ENCODE peak calls at places on chromosomes 3 and 15, in nine cellular contexts. K is ELR; V is thyroid gland; B is naive thymus-derived CD8-positive, alpha-beta T cell; J is activated effector memory CD4-positive, alpha-beta T cell treated with Interleukin-2 at 50 U/mL for 16 hours; R is CD8-positive, alpha-beta T cell; S is NCI-H226; F is HT-29; T is NCI-H2081. X is an unnamed sample.

GRCh38 chr15:39804026-39804425 is 21.4 kb upstream of the FSIP1 start:
- DNase-seq in V (no peak), S (peak), R (no peak), T (no peak), F (no peak), B (no peak), J (no peak), K (no peak), X (no peak)

GRCh38 chr3:73563896-73564582 is 60.7 kb downstream of the PDZRN3 start:
- DNase-seq in F (no peak), B (no peak), S (no peak), R (no peak), V (no peak), T (no peak), K (no peak), J (no peak), X (no peak)

GRCh38 chr3:196621581-196621980 is 17.9 kb upstream of the NRROS start:
- DNase-seq in V (no peak), B (no peak), S (no peak), K (no peak), T (no peak), R (no peak), F (no peak), J (no peak), X (no peak)

GRCh38 chr3:69370156-69370944 is 15.5 kb downstream of the FRMD4B start:
- DNase-seq in S (no peak), V (peak), T (no peak), J (peak), B (no peak), R (no peak), K (no peak), F (peak), X (no peak)

GRCh38 chr3:102225407-102226132 is 209.2 kb upstream of the ZPLD1 start:
- DNase-seq in V (no peak), B (peak), R (no peak), T (peak), S (peak), F (peak), J (no peak), K (peak), X (peak)

GRCh38 chr3:14216257-14217048 is 37.8 kb downstream of the LSM3 start:
- DNase-seq in R (peak), S (no peak), T (no peak), F (no peak), K (no peak), V (no peak), J (peak), B (peak), X (peak)

GRCh38 chr3:148269816-148270215 is 427.9 kb upstream of the AGTR1 start:
- DNase-seq in S (no peak), K (peak), T (no peak), V (no peak), F (no peak), J (no peak), B (no peak), R (no peak), X (no peak)

GRCh38 chr15:101063891-101064794 is 145.0 kb downstream of the LRRK1 start:
- DNase-seq in B (no peak), S (no peak), F (no peak), J (no peak), T (no peak), R (no peak), V (peak), K (no peak), X (no peak)

GRCh38 chr3:93969443-93969842 is 4.3 kb downstream of the PROS1 start:
- DNase-seq in J (no peak), V (no peak), T (no peak), R (no peak), F (no peak), B (no peak), S (no peak), K (peak), X (no peak)

GRCh38 chr3:192130534-192131132 is 596.7 kb downstream of the FGF12 start:
- DNase-seq in V (peak), T (peak), K (peak), S (peak), R (no peak), J (no peak), F (peak), B (no peak), X (no peak)

GRCh38 chr3:182948305-182948704 is 32.0 kb downstream of the DCUN1D1 start:
- DNase-seq in B (no peak), F (no peak), T (no peak), J (no peak), S (no peak), V (no peak), R (no peak), K (no peak), X (no peak)

GRCh38 chr3:187798531-187799520 is 53.6 kb upstream of the BCL6 start:
- DNase-seq in R (no peak), K (no peak), T (no peak), F (no peak), B (no peak), J (peak), V (no peak), S (no peak), X (no peak)

GRCh38 chr3:38404286-38404685 is 49.4 kb upstream of the ACVR2B start:
- DNase-seq in V (peak), J (no peak), S (peak), T (no peak), F (no peak), K (peak), R (no peak), B (no peak), X (peak)

GRCh38 chr3:131738095-131738494 is 235.3 kb upstream of the MRPL3 start:
- DNase-seq in K (no peak), R (no peak), T (no peak), F (no peak), S (no peak), B (no peak), J (no peak), V (no peak), X (no peak)

GRCh38 chr3:96201463-96201862 is 612.9 kb upstream of the EPHA6 start:
- DNase-seq in F (no peak), V (no peak), R (no peak), K (no peak), J (no peak), T (no peak), B (no peak), S (no peak), X (no peak)

GRCh38 chr3:11600501-11601282 is 43.0 kb downstream of the VGLL4 start:
- DNase-seq in J (no peak), F (peak), R (no peak), V (no peak), B (no peak), T (no peak), S (peak), K (peak), X (peak)

GRCh38 chr3:193452338-193452737 is 73.8 kb upstream of the ATP13A5 start:
- DNase-seq in B (no peak), S (no peak), V (no peak), R (no peak), J (no peak), F (no peak), K (peak), T (peak), X (no peak)

GRCh38 chr3:122961146-122961545 is 66.4 kb downstream of the SEMA5B start:
- DNase-seq in K (no peak), F (no peak), S (no peak), V (no peak), T (no peak), J (no peak), R (no peak), B (no peak), X (no peak)

GRCh38 chr3:27594096-27594690 is 110.0 kb upstream of the SLC4A7 start:
- DNase-seq in R (no peak), B (no peak), S (no peak), V (no peak), K (no peak), T (no peak), F (no peak), J (no peak), X (no peak)

GRCh38 chr3:57226156-57226555 is 1.4 kb upstream of the APPL1 start:
- DNase-seq in R (no peak), K (no peak), V (no peak), J (no peak), F (no peak), T (no peak), S (no peak), B (no peak), X (no peak)

GRCh38 chr15:94674251-94674650 is 442.9 kb downstream of the MCTP2 start:
- DNase-seq in V (no peak), J (no peak), R (no peak), S (no peak), F (no peak), T (no peak), B (no peak), K (no peak), X (no peak)

GRCh38 chr3:70999730-71000129 is 583.8 kb downstream of the FOXP1 start:
- DNase-seq in K (peak), J (no peak), S (peak), V (no peak), R (no peak), T (no peak), F (no peak), B (no peak), X (no peak)

GRCh38 chr3:53820084-53820483 is 26.1 kb downstream of the CHDH start:
- DNase-seq in B (no peak), F (no peak), T (no peak), K (no peak), V (no peak), S (no peak), R (no peak), J (no peak), X (no peak)

GRCh38 chr15:55170361-55170760 is 26.4 kb downstream of the RSL24D1 start:
- DNase-seq in J (no peak), B (no peak), V (no peak), T (no peak), K (no peak), S (no peak), R (no peak), F (no peak), X (no peak)

GRCh38 chr3:41026394-41027177 is 172.7 kb upstream of the CTNNB1 start:
- DNase-seq in T (no peak), K (peak), V (peak), S (peak), B (no peak), F (no peak), J (no peak), R (no peak), X (peak)

GRCh38 chr3:79175870-79176269 is 591.9 kb downstream of the ROBO1 start:
- DNase-seq in K (no peak), F (no peak), S (no peak), V (no peak), R (no peak), T (no peak), J (no peak), B (no peak), X (no peak)

GRCh38 chr3:42839616-42840015 is 30.4 kb downstream of the ACKR2 start:
- DNase-seq in B (peak), F (peak), S (peak), V (peak), J (no peak), T (peak), R (no peak), K (peak), X (peak)